ENCODE peak calls at places on chromosomes 11 and 22, in six cellular contexts. J, Z, U, E, F and V are unnamed samples.
A peak's percentile ranks its signal among the peaks of the same experiment; 100 is the strongest.

GRCh38 chr11:118180300-118180703 is 3.9 kb upstream of the SCN2B start:
- DNase-seq in Z (no peak), J (peak; percentile 53), F (peak; percentile 45), U (no peak), E (peak; percentile 45), V (no peak)

GRCh38 chr11:9211322-9211721 is 53.8 kb downstream of the DENND5A start:
- DNase-seq in Z (no peak), U (no peak), E (no peak), J (no peak), F (no peak), V (no peak)

GRCh38 chr11:78646564-78647185 is 72.0 kb upstream of the NARS2 start:
- DNase-seq in J (peak; percentile 16), F (peak; percentile 36), Z (peak; percentile 63), E (peak; percentile 52), U (peak; percentile 38), V (peak; percentile 37)

GRCh38 chr22:39622881-39623367 is 52.4 kb downstream of the CACNA1I start:
- DNase-seq in U (peak; percentile 69), E (peak; percentile 51), F (no peak), J (peak; percentile 22), Z (peak; percentile 58), V (no peak)

GRCh38 chr11:15688351-15688792 is 573.6 kb downstream of the INSC start:
- DNase-seq in Z (no peak), F (no peak), U (no peak), E (peak; percentile 69), J (no peak), V (no peak)

GRCh38 chr11:128632151-128632791 is 44.9 kb upstream of the ETS1 start:
- DNase-seq in J (no peak), E (peak; percentile 36), F (no peak), U (peak; percentile 30), Z (no peak), V (no peak)

GRCh38 chr22:23899042-23899745 is 5.0 kb downstream of the MIF start:
- DNase-seq in Z (no peak), J (no peak), E (no peak), F (no peak), U (no peak), V (no peak)

GRCh38 chr22:48627203-48627602 is 1200.5 kb downstream of the BRD1 start:
- DNase-seq in J (no peak), Z (no peak), E (no peak), F (no peak), U (no peak), V (no peak)

GRCh38 chr22:49269371-49269770 is 558.3 kb downstream of the BRD1 start:
- DNase-seq in Z (no peak), J (no peak), E (no peak), U (no peak), F (no peak), V (no peak)

GRCh38 chr11:86800076-86800955 is at the start of gene PRSS23:
- DNase-seq in E (no peak), F (peak; percentile 34), U (peak; percentile 8), Z (peak; percentile 26), J (no peak), V (no peak)

GRCh38 chr22:48574776-48575566 is 1252.7 kb downstream of the BRD1 start:
- DNase-seq in F (no peak), E (no peak), U (no peak), J (no peak), Z (no peak), V (no peak)

GRCh38 chr11:62713343-62713742 is 5.9 kb downstream of the GNG3 start:
- DNase-seq in E (no peak), F (no peak), J (no peak), Z (no peak), U (no peak), V (no peak)

GRCh38 chr11:122115520-122116343 is at the start of gene BLID:
- DNase-seq in U (no peak), J (no peak), F (no peak), E (peak; percentile 64), Z (no peak), V (no peak)

GRCh38 chr22:37275134-37275533 is 7.2 kb upstream of the CYTH4 start:
- DNase-seq in U (no peak), F (no peak), J (no peak), Z (no peak), E (no peak), V (no peak)

GRCh38 chr11:94895451-94895850 is 77.9 kb downstream of the CWC15 start:
- DNase-seq in E (no peak), Z (no peak), U (no peak), F (no peak), J (no peak), V (no peak)

GRCh38 chr11:128713595-128713994 is 19.7 kb downstream of the FLI1 start:
- DNase-seq in J (no peak), F (no peak), E (no peak), Z (no peak), U (no peak), V (no peak)

GRCh38 chr11:70540196-70540595 is 141.9 kb downstream of the CTTN start:
- DNase-seq in F (no peak), E (no peak), J (no peak), Z (no peak), U (no peak), V (no peak)

GRCh38 chr11:66692446-66692845 is 14.8 kb upstream of the RBM4B start:
- DNase-seq in F (no peak), J (no peak), Z (no peak), U (no peak), E (no peak), V (no peak)

GRCh38 chr11:45652781-45653180 is 12.6 kb downstream of the CHST1 start:
- DNase-seq in E (no peak), U (no peak), J (no peak), F (no peak), Z (no peak), V (no peak)

GRCh38 chr11:64148917-64149617 is 16.8 kb downstream of the MACROD1 start:
- DNase-seq in U (no peak), J (no peak), E (no peak), Z (no peak), F (no peak), V (no peak)

GRCh38 chr22:26763633-26764295 is 106.4 kb downstream of the MIAT start:
- DNase-seq in F (no peak), U (no peak), Z (no peak), E (peak; percentile 11), J (no peak), V (no peak)

GRCh38 chr22:49372530-49373288 is 455.0 kb downstream of the BRD1 start:
- DNase-seq in U (no peak), E (no peak), Z (no peak), F (no peak), J (peak; percentile 3), V (no peak)

GRCh38 chr11:67119577-67120391 is 721 bp downstream of the KDM2A start:
- DNase-seq in F (peak; percentile 17), E (peak; percentile 36), U (peak; percentile 7), Z (peak; percentile 8), J (peak; percentile 20), V (no peak)

GRCh38 chr11:113638378-113638777 is 67.7 kb downstream of the TMPRSS5 start:
- DNase-seq in U (no peak), E (no peak), J (no peak), F (no peak), Z (no peak), V (no peak)